ENCODE peak calls at places on chromosomes 11 and 22, in nine cellular contexts. U is aorta; T is T-helper 1 cell; M is activated T-cell treated with anti-CD3 and anti-CD28 coated beads for 1 hour; Y is memory B cell; H is NCI-H1105; E is cardiac muscle cell; N is AG08395; J is activated effector memory CD4-positive, alpha-beta T cell treated with anti-CD3 and anti-CD28 coated beads, Interleukin-2, amount 50 U/mL, for 16 hours. K is an unnamed sample.
A peak's percentile ranks its signal among the peaks of the same experiment; 100 is the strongest.

GRCh38 chr11:112961146-112961668 is at the start of gene NCAM1:
- DNase-seq in U (peak; percentile 59), T (no peak), M (no peak), Y (no peak), H (peak; percentile 96), E (peak; percentile 96), N (peak; percentile 44), J (peak; percentile 63), K (peak; percentile 34)

GRCh38 chr11:125561924-125562323 is 7.4 kb upstream of the EI24 start:
- DNase-seq in U (no peak), T (no peak), M (no peak), Y (no peak), H (no peak), E (no peak), N (no peak), J (no peak), K (no peak)

GRCh38 chr11:94769897-94770296 is 1.7 kb downstream of the AMOTL1 start:
- DNase-seq in U (peak; percentile 59), T (no peak), M (no peak), Y (no peak), H (no peak), E (no peak), N (no peak), J (no peak), K (no peak)

GRCh38 chr22:27344546-27344945 is 457.0 kb downstream of the MN1 start:
- DNase-seq in U (no peak), T (no peak), M (no peak), Y (no peak), H (no peak), E (peak; percentile 85), N (no peak), J (no peak), K (no peak)

GRCh38 chr22:45583504-45583903 is 80.8 kb downstream of the FBLN1 start:
- DNase-seq in U (no peak), T (no peak), M (no peak), Y (no peak), H (no peak), E (no peak), N (no peak), J (no peak), K (no peak)

GRCh38 chr11:101862410-101863233 is 52.2 kb upstream of the CEP126 start:
- DNase-seq in U (no peak), T (no peak), M (no peak), Y (no peak), H (no peak), E (peak; percentile 59), N (peak; percentile 66), J (no peak), K (peak; percentile 81)

GRCh38 chr11:65634905-65635731 is 2.8 kb upstream of the SIPA1 start:
- DNase-seq in U (no peak), T (no peak), M (no peak), Y (no peak), H (no peak), E (no peak), N (no peak), J (no peak), K (no peak)

GRCh38 chr11:125784678-125785077 is 3.2 kb upstream of the PATE3 start:
- DNase-seq in U (no peak), T (no peak), M (no peak), Y (no peak), H (no peak), E (no peak), N (no peak), J (no peak), K (no peak)

GRCh38 chr22:46149493-46149997 is 781 bp upstream of the PPARA start:
- DNase-seq in U (no peak), T (peak; percentile 23), M (peak; percentile 22), Y (peak; percentile 51), H (peak; percentile 64), E (peak; percentile 62), N (no peak), J (peak; percentile 77), K (peak; percentile 38)

GRCh38 chr11:67372993-67373915 is at the start of gene CLCF1:
- DNase-seq in U (peak; percentile 86), T (peak; percentile 72), M (peak; percentile 61), Y (peak; percentile 76), H (peak; percentile 12), E (peak; percentile 67), N (peak; percentile 90), J (peak; percentile 91), K (peak; percentile 89)

GRCh38 chr11:69301491-69302401 is 7.8 kb downstream of the MYEOV start:
- DNase-seq in U (peak; percentile 76), T (no peak), M (no peak), Y (no peak), H (peak; percentile 20), E (no peak), N (peak; percentile 93), J (peak; percentile 71), K (peak; percentile 93)

GRCh38 chr11:134536677-134537076 is 124.6 kb upstream of the B3GAT1 start:
- DNase-seq in U (no peak), T (no peak), M (no peak), Y (no peak), H (no peak), E (no peak), N (no peak), J (no peak), K (no peak)

GRCh38 chr22:23534201-23534850 is 45.8 kb downstream of the IGLL1 start:
- DNase-seq in U (no peak), T (no peak), M (no peak), Y (no peak), H (no peak), E (no peak), N (no peak), J (peak; percentile 61), K (no peak)

GRCh38 chr11:86484164-86484794 is 109.6 kb downstream of the CCDC81 start:
- DNase-seq in U (peak; percentile 82), T (no peak), M (no peak), Y (no peak), H (no peak), E (no peak), N (peak; percentile 97), J (no peak), K (peak; percentile 91)

GRCh38 chr22:25909988-25910387 is 168.0 kb downstream of the MYO18B start:
- DNase-seq in U (no peak), T (no peak), M (no peak), Y (no peak), H (no peak), E (no peak), N (no peak), J (no peak), K (no peak)

GRCh38 chr11:78351979-78352731 is 65.5 kb downstream of the GAB2 start:
- DNase-seq in U (no peak), T (no peak), M (no peak), Y (no peak), H (no peak), E (peak; percentile 23), N (no peak), J (no peak), K (no peak)

GRCh38 chr11:67670316-67671210 is 3.9 kb downstream of the ALDH3B2 start:
- DNase-seq in U (no peak), T (no peak), M (no peak), Y (no peak), H (no peak), E (no peak), N (no peak), J (no peak), K (no peak)

GRCh38 chr11:101441747-101442146 is 142.1 kb downstream of the TRPC6 start:
- DNase-seq in U (peak; percentile 75), T (no peak), M (no peak), Y (no peak), H (no peak), E (no peak), N (no peak), J (no peak), K (no peak)

GRCh38 chr11:119376197-119376847 is 5.2 kb downstream of the USP2 start:
- DNase-seq in U (no peak), T (no peak), M (no peak), Y (no peak), H (peak; percentile 84), E (no peak), N (no peak), J (no peak), K (no peak)

GRCh38 chr11:119101759-119102423 is at the start of gene DPAGT1:
- DNase-seq in U (peak; percentile 94), T (peak; percentile 82), M (peak; percentile 75), Y (peak; percentile 73), H (peak; percentile 99), E (peak; percentile 95), N (peak; percentile 90), J (peak; percentile 94), K (peak; percentile 99)

GRCh38 chr11:96388891-96389603 is 665 bp downstream of the CCDC82 start:
- DNase-seq in U (no peak), T (no peak), M (no peak), Y (no peak), H (peak; percentile 60), E (peak; percentile 83), N (peak; percentile 23), J (no peak), K (no peak)

GRCh38 chr11:100821198-100821597 is 134.1 kb downstream of the ARHGAP42 start:
- DNase-seq in U (no peak), T (no peak), M (no peak), Y (no peak), H (no peak), E (no peak), N (no peak), J (no peak), K (no peak)

K was measured in cardiac fibroblast.